ENCODE peak calls at places on chromosomes 6 and 20, in six cellular contexts. N, T, G, S, P and E are unnamed samples.

GRCh38 chr6:54899442-54899841 is 52.9 kb downstream of the FAM83B start:
- DNase-seq in N (no peak), G (no peak), S (no peak), T (no peak), P (no peak), E (no peak)

GRCh38 chr6:46549155-46549554 is 57.9 kb upstream of the RCAN2 start:
- DNase-seq in N (no peak), S (no peak), G (no peak), P (no peak), T (no peak), E (no peak)

GRCh38 chr6:14375940-14376339 is 258.4 kb downstream of the CD83 start:
- DNase-seq in T (no peak), N (no peak), P (no peak), G (no peak), S (no peak), E (no peak)

GRCh38 chr20:25237610-25238318 is 10.1 kb upstream of the PYGB start:
- DNase-seq in P (peak; percentile 100), S (no peak), N (no peak), T (peak; percentile 40), G (peak; percentile 93), E (no peak)

GRCh38 chr20:10985536-10985935 is 311.7 kb upstream of the JAG1 start:
- DNase-seq in S (no peak), N (no peak), G (no peak), T (no peak), P (peak; percentile 79), E (no peak)

GRCh38 chr6:45314146-45314545 is 14.0 kb upstream of the RUNX2 start:
- DNase-seq in P (no peak), T (no peak), N (no peak), S (no peak), G (no peak), E (no peak)

GRCh38 chr6:26534681-26535465 is 3.3 kb upstream of the HMGN4 start:
- DNase-seq in S (no peak), G (no peak), T (no peak), P (no peak), N (no peak), E (no peak)

GRCh38 chr6:168605964-168606363 is 165.0 kb downstream of the SMOC2 start:
- DNase-seq in P (no peak), S (no peak), N (no peak), G (no peak), T (no peak), E (no peak)

GRCh38 chr6:44247338-44248302 is 719 bp downstream of the HSP90AB1 start:
- DNase-seq in S (peak; percentile 81), N (peak; percentile 70), G (peak; percentile 88), T (peak; percentile 66), P (peak; percentile 62), E (peak; percentile 96)

GRCh38 chr6:38088794-38089193 is 269.3 kb downstream of the ZFAND3 start:
- DNase-seq in P (no peak), N (no peak), S (no peak), G (no peak), T (no peak), E (no peak)

GRCh38 chr6:52539607-52540006 is 37.3 kb downstream of the TRAM2 start:
- DNase-seq in N (no peak), T (no peak), G (no peak), S (no peak), P (no peak), E (no peak)

GRCh38 chr6:143414769-143415168 is 35.7 kb downstream of the ADAT2 start:
- DNase-seq in G (no peak), S (no peak), T (no peak), N (no peak), P (no peak), E (no peak)

GRCh38 chr6:81166770-81167169 is 585.7 kb downstream of the TENT5A start:
- DNase-seq in P (no peak), S (no peak), N (no peak), G (no peak), T (no peak), E (no peak)

GRCh38 chr6:92683769-92684168 is 735.6 kb downstream of the EPHA7 start:
- DNase-seq in T (no peak), P (no peak), S (no peak), N (no peak), G (no peak), E (no peak)

GRCh38 chr6:129812145-129812777 is 48.9 kb downstream of the TMEM244 start:
- DNase-seq in N (no peak), G (no peak), T (no peak), P (no peak), S (no peak), E (no peak)

GRCh38 chr6:41594766-41595165 is 43.5 kb upstream of the MDFI start:
- DNase-seq in P (no peak), T (no peak), S (no peak), N (no peak), G (no peak), E (no peak)
- H3K36me3 ChIP-seq in P (peaks cover 3% of the 10 kb centered on the region), T (no peaks in the 10 kb centered on the region), S (peaks cover 32% of the 10 kb centered on the region), N (no peaks in the 10 kb centered on the region), G (peaks cover 1% of the 10 kb centered on the region), E (peaks cover 69% of the 10 kb centered on the region)

GRCh38 chr6:75257661-75258060 is 14.1 kb upstream of the COX7A2 start:
- DNase-seq in S (no peak), T (no peak), G (no peak), P (no peak), N (no peak), E (no peak)
- H3K36me3 ChIP-seq in S (peaks cover 6% of the 10 kb centered on the region), T (no peaks in the 10 kb centered on the region), G (no peaks in the 10 kb centered on the region), P (peaks cover 13% of the 10 kb centered on the region), N (no peaks in the 10 kb centered on the region), E (peaks cover 99% of the 10 kb centered on the region)

GRCh38 chr6:131124341-131125071 is 10.8 kb upstream of the AKAP7 start:
- DNase-seq in P (no peak), N (no peak), T (no peak), G (no peak), S (no peak), E (no peak)
- H3K36me3 ChIP-seq in P (no peaks in the 10 kb centered on the region), N (no peaks in the 10 kb centered on the region), T (no peaks in the 10 kb centered on the region), G (no peaks in the 10 kb centered on the region), S (no peaks in the 10 kb centered on the region), E (no peaks in the 10 kb centered on the region)

GRCh38 chr6:89311853-89312531 is 3.1 kb downstream of the GABRR2 start:
- DNase-seq in S (no peak), N (no peak), G (peak; percentile 90), T (peak; percentile 57), P (no peak), E (no peak)
- H3K36me3 ChIP-seq in S (no peaks in the 10 kb centered on the region), N (no peaks in the 10 kb centered on the region), G (no peaks in the 10 kb centered on the region), T (no peaks in the 10 kb centered on the region), P (no peaks in the 10 kb centered on the region), E (peaks cover 14% of the 10 kb centered on the region)